ENCODE peak calls at places on chromosomes 5 and 9, in five cellular contexts. One of them, this sample, is unnamed.

GRCh38 chr5:179120951-179121666 is 60.9 kb downstream of the ZNF354C start:
- DNase-seq in skeletal muscle cell: no peak
- DNase-seq in stimulated activated CD4-positive, alpha-beta T cell treated with anti-CD3 and anti-CD28 coated beads, Interleukin-4, amount 100 ng/mL, for 24 hours: no peak
- DNase-seq in prostate gland: no peak
- DNase-seq in suprapubic skin: peak
- DNase-seq in this sample: no peak

GRCh38 chr5:54310433-54311177 is at the start of gene ARL15:
- DNase-seq in skeletal muscle cell: peak
- DNase-seq in stimulated activated CD4-positive, alpha-beta T cell treated with anti-CD3 and anti-CD28 coated beads, Interleukin-4, amount 100 ng/mL, for 24 hours: peak
- DNase-seq in prostate gland: peak
- DNase-seq in suprapubic skin: peak
- DNase-seq in this sample: peak

GRCh38 chr9:85610074-85610855 is 131.5 kb downstream of the AGTPBP1 start:
- DNase-seq in skeletal muscle cell: peak
- DNase-seq in stimulated activated CD4-positive, alpha-beta T cell treated with anti-CD3 and anti-CD28 coated beads, Interleukin-4, amount 100 ng/mL, for 24 hours: peak
- DNase-seq in prostate gland: peak
- DNase-seq in suprapubic skin: no peak
- DNase-seq in this sample: peak

GRCh38 chr5:32446660-32447059 is 2.1 kb upstream of the ZFR start:
- DNase-seq in skeletal muscle cell: no peak
- DNase-seq in stimulated activated CD4-positive, alpha-beta T cell treated with anti-CD3 and anti-CD28 coated beads, Interleukin-4, amount 100 ng/mL, for 24 hours: no peak
- DNase-seq in prostate gland: peak
- DNase-seq in suprapubic skin: no peak
- DNase-seq in this sample: no peak

GRCh38 chr5:145362261-145362660 is 472.9 kb downstream of the PRELID2 start:
- DNase-seq in skeletal muscle cell: peak
- DNase-seq in stimulated activated CD4-positive, alpha-beta T cell treated with anti-CD3 and anti-CD28 coated beads, Interleukin-4, amount 100 ng/mL, for 24 hours: no peak
- DNase-seq in prostate gland: no peak
- DNase-seq in suprapubic skin: no peak
- DNase-seq in this sample: peak

GRCh38 chr5:126777257-126777973 is 479 bp downstream of the LMNB1 start:
- DNase-seq in skeletal muscle cell: peak
- DNase-seq in stimulated activated CD4-positive, alpha-beta T cell treated with anti-CD3 and anti-CD28 coated beads, Interleukin-4, amount 100 ng/mL, for 24 hours: peak
- DNase-seq in prostate gland: peak
- DNase-seq in suprapubic skin: peak
- DNase-seq in this sample: peak

GRCh38 chr5:79956173-79956670 is 34.8 kb downstream of the MTX3 start:
- DNase-seq in skeletal muscle cell: no peak
- DNase-seq in stimulated activated CD4-positive, alpha-beta T cell treated with anti-CD3 and anti-CD28 coated beads, Interleukin-4, amount 100 ng/mL, for 24 hours: no peak
- DNase-seq in prostate gland: no peak
- DNase-seq in suprapubic skin: no peak
- DNase-seq in this sample: peak

GRCh38 chr5:143372187-143372829 is 31.2 kb downstream of the NR3C1 start:
- DNase-seq in skeletal muscle cell: no peak
- DNase-seq in stimulated activated CD4-positive, alpha-beta T cell treated with anti-CD3 and anti-CD28 coated beads, Interleukin-4, amount 100 ng/mL, for 24 hours: no peak
- DNase-seq in prostate gland: no peak
- DNase-seq in suprapubic skin: no peak
- DNase-seq in this sample: peak

GRCh38 chr9:532707-533106 is 308.8 kb upstream of the DMRT1 start:
- DNase-seq in skeletal muscle cell: no peak
- DNase-seq in stimulated activated CD4-positive, alpha-beta T cell treated with anti-CD3 and anti-CD28 coated beads, Interleukin-4, amount 100 ng/mL, for 24 hours: no peak
- DNase-seq in prostate gland: no peak
- DNase-seq in suprapubic skin: no peak
- DNase-seq in this sample: no peak

GRCh38 chr9:138010861-138011260 is 133.3 kb downstream of the CACNA1B start:
- DNase-seq in skeletal muscle cell: no peak
- DNase-seq in stimulated activated CD4-positive, alpha-beta T cell treated with anti-CD3 and anti-CD28 coated beads, Interleukin-4, amount 100 ng/mL, for 24 hours: no peak
- DNase-seq in prostate gland: no peak
- DNase-seq in suprapubic skin: no peak
- DNase-seq in this sample: no peak

GRCh38 chr9:89601856-89602562 is 2.8 kb upstream of the GADD45G start:
- DNase-seq in skeletal muscle cell: no peak
- DNase-seq in stimulated activated CD4-positive, alpha-beta T cell treated with anti-CD3 and anti-CD28 coated beads, Interleukin-4, amount 100 ng/mL, for 24 hours: no peak
- DNase-seq in prostate gland: no peak
- DNase-seq in suprapubic skin: peak
- DNase-seq in this sample: no peak

GRCh38 chr9:113668057-113668456 is 204.5 kb downstream of the RGS3 start:
- DNase-seq in skeletal muscle cell: no peak
- DNase-seq in stimulated activated CD4-positive, alpha-beta T cell treated with anti-CD3 and anti-CD28 coated beads, Interleukin-4, amount 100 ng/mL, for 24 hours: no peak
- DNase-seq in prostate gland: no peak
- DNase-seq in suprapubic skin: no peak
- DNase-seq in this sample: peak

GRCh38 chr9:115008536-115008935 is 78.1 kb upstream of the TNFSF8 start:
- DNase-seq in skeletal muscle cell: peak
- DNase-seq in stimulated activated CD4-positive, alpha-beta T cell treated with anti-CD3 and anti-CD28 coated beads, Interleukin-4, amount 100 ng/mL, for 24 hours: peak
- DNase-seq in prostate gland: no peak
- DNase-seq in suprapubic skin: no peak
- DNase-seq in this sample: peak

GRCh38 chr9:125438506-125439433 is 177.1 kb downstream of the GAPVD1 start:
- DNase-seq in skeletal muscle cell: no peak
- DNase-seq in stimulated activated CD4-positive, alpha-beta T cell treated with anti-CD3 and anti-CD28 coated beads, Interleukin-4, amount 100 ng/mL, for 24 hours: no peak
- DNase-seq in prostate gland: no peak
- DNase-seq in suprapubic skin: peak
- DNase-seq in this sample: no peak

GRCh38 chr5:156479864-156480263 is 152.9 kb downstream of the SGCD start:
- DNase-seq in skeletal muscle cell: peak
- DNase-seq in stimulated activated CD4-positive, alpha-beta T cell treated with anti-CD3 and anti-CD28 coated beads, Interleukin-4, amount 100 ng/mL, for 24 hours: no peak
- DNase-seq in prostate gland: no peak
- DNase-seq in suprapubic skin: no peak
- DNase-seq in this sample: no peak

GRCh38 chr9:127903557-127904475 is 4.4 kb upstream of the ST6GALNAC6 start:
- DNase-seq in skeletal muscle cell: no peak
- DNase-seq in stimulated activated CD4-positive, alpha-beta T cell treated with anti-CD3 and anti-CD28 coated beads, Interleukin-4, amount 100 ng/mL, for 24 hours: peak
- DNase-seq in prostate gland: no peak
- DNase-seq in suprapubic skin: no peak
- DNase-seq in this sample: no peak

GRCh38 chr9:109781086-109781485 is 1.1 kb downstream of the PALM2AKAP2 start:
- DNase-seq in skeletal muscle cell: no peak
- DNase-seq in stimulated activated CD4-positive, alpha-beta T cell treated with anti-CD3 and anti-CD28 coated beads, Interleukin-4, amount 100 ng/mL, for 24 hours: no peak
- DNase-seq in prostate gland: no peak
- DNase-seq in suprapubic skin: no peak
- DNase-seq in this sample: no peak

GRCh38 chr9:99249619-99250018 is 27.5 kb downstream of the SEC61B start:
- DNase-seq in skeletal muscle cell: no peak
- DNase-seq in stimulated activated CD4-positive, alpha-beta T cell treated with anti-CD3 and anti-CD28 coated beads, Interleukin-4, amount 100 ng/mL, for 24 hours: peak
- DNase-seq in prostate gland: no peak
- DNase-seq in suprapubic skin: no peak
- DNase-seq in this sample: no peak

GRCh38 chr9:124256517-124257069 is 1.2 kb upstream of the NEK6 start:
- DNase-seq in skeletal muscle cell: peak
- DNase-seq in stimulated activated CD4-positive, alpha-beta T cell treated with anti-CD3 and anti-CD28 coated beads, Interleukin-4, amount 100 ng/mL, for 24 hours: no peak
- DNase-seq in prostate gland: no peak
- DNase-seq in suprapubic skin: no peak
- DNase-seq in this sample: peak

GRCh38 chr9:107044872-107045271 is 181.9 kb downstream of the ZNF462 start:
- DNase-seq in skeletal muscle cell: no peak
- DNase-seq in stimulated activated CD4-positive, alpha-beta T cell treated with anti-CD3 and anti-CD28 coated beads, Interleukin-4, amount 100 ng/mL, for 24 hours: no peak
- DNase-seq in prostate gland: no peak
- DNase-seq in suprapubic skin: no peak
- DNase-seq in this sample: no peak

GRCh38 chr5:179338123-179338676 is 7.1 kb downstream of the ADAMTS2 start:
- DNase-seq in skeletal muscle cell: no peak
- DNase-seq in stimulated activated CD4-positive, alpha-beta T cell treated with anti-CD3 and anti-CD28 coated beads, Interleukin-4, amount 100 ng/mL, for 24 hours: no peak
- DNase-seq in prostate gland: no peak
- DNase-seq in suprapubic skin: no peak
- DNase-seq in this sample: no peak